ENCODE peak calls at places on chromosomes 11 and 22, in four cellular contexts. H is right atrium auricular region; L is CD4-positive, CD25-positive, alpha-beta regulatory T cell; G is CD8-positive, alpha-beta T cell. M is an unnamed sample. For H3K9me3, the result is how much of the 10 kb centered on the place peaks cover.

GRCh38 chr11:20452585-20452984 is 65.1 kb downstream of the PRMT3 start:
- DNase-seq in G (no peak), L (no peak), H (no peak), M (no peak)

GRCh38 chr22:42383851-42384417 is 48.3 kb downstream of the NFAM1 start:
- DNase-seq in L (no peak), H (no peak), G (no peak), M (no peak)

GRCh38 chr11:877565-877964 is 33.0 kb downstream of the CHID1 start:
- DNase-seq in H (no peak), L (peak), G (no peak), M (no peak)

GRCh38 chr22:36925388-36926290 is 12.2 kb downstream of the CSF2RB start:
- DNase-seq in G (no peak), L (no peak), H (peak), M (no peak)

GRCh38 chr11:9726313-9727022 is 62.6 kb downstream of the SWAP70 start:
- DNase-seq in G (no peak), L (no peak), H (no peak), M (no peak)

GRCh38 chr11:6646631-6647281 is 8.9 kb downstream of the DCHS1 start:
- DNase-seq in G (peak), L (peak), H (peak), M (peak)

GRCh38 chr11:2450321-2451041 is 5.7 kb downstream of the KCNQ1 start:
- DNase-seq in L (no peak), G (no peak), H (no peak), M (no peak)

GRCh38 chr11:124674168-124674517 is 439 bp downstream of the SPA17 start:
- DNase-seq in L (no peak), G (no peak), H (no peak), M (no peak)

GRCh38 chr11:108498816-108499408 is 728 bp upstream of the POGLUT3 start:
- DNase-seq in L (no peak), G (no peak), H (no peak), M (no peak)

GRCh38 chr11:66706989-66707388 is 22.0 kb downstream of the SPTBN2 start:
- DNase-seq in L (no peak), H (no peak), G (no peak), M (no peak)

GRCh38 chr22:43338766-43339345 is 4.3 kb downstream of the SCUBE1 start:
- DNase-seq in G (no peak), L (no peak), H (no peak), M (no peak)

GRCh38 chr22:26095271-26095956 is 73.8 kb upstream of the SEZ6L start:
- DNase-seq in H (no peak), G (no peak), L (no peak), M (no peak)

GRCh38 chr22:39617761-39618757 is 47.5 kb downstream of the CACNA1I start:
- DNase-seq in L (no peak), G (no peak), H (no peak), M (no peak)

GRCh38 chr11:79055866-79056632 is 384.8 kb downstream of the TENM4 start:
- DNase-seq in H (no peak), G (no peak), L (no peak), M (no peak)

GRCh38 chr11:46896719-46897406 is 21.5 kb downstream of the LRP4 start:
- DNase-seq in H (no peak), G (no peak), L (peak), M (no peak)

GRCh38 chr11:92510591-92510990 is 286.0 kb downstream of the FAT3 start:
- DNase-seq in L (no peak), G (no peak), H (no peak), M (no peak)

GRCh38 chr11:23311986-23312940 is 452.0 kb upstream of the CCDC179 start:
- DNase-seq in L (no peak), H (no peak), G (no peak), M (no peak)

GRCh38 chr11:10160350-10160749 is 133.7 kb downstream of the SBF2 start:
- DNase-seq in H (no peak), G (no peak), L (no peak), M (no peak)

GRCh38 chr11:75225794-75226193 is 14.8 kb upstream of the TPBGL start:
- DNase-seq in L (no peak), H (no peak), G (no peak), M (no peak)

GRCh38 chr22:22692707-22693530 is 48.5 kb downstream of the GGTLC2 start:
- DNase-seq in H (no peak), G (peak), L (peak), M (peak)

GRCh38 chr11:92881940-92882339 is 87.5 kb upstream of the MTNR1B start:
- DNase-seq in H (no peak), L (no peak), G (no peak), M (no peak)

GRCh38 chr22:45672564-45673481 is 1.2 kb downstream of the ATXN10 start:
- DNase-seq in G (no peak), L (no peak), H (no peak), M (no peak)

GRCh38 chr22:27966168-27967064 is 47.4 kb upstream of the PITPNB start:
- DNase-seq in L (no peak), G (no peak), H (no peak), M (no peak)

GRCh38 chr11:46141597-46141996 is 20.3 kb upstream of the PHF21A start:
- DNase-seq in G (no peak), H (no peak), L (no peak), M (no peak)

GRCh38 chr11:78840190-78840589 is 265.5 kb upstream of the NARS2 start:
- DNase-seq in L (no peak), H (no peak), G (no peak), M (no peak)

GRCh38 chr11:86637976-86638375 is 34.4 kb downstream of the ME3 start:
- DNase-seq in H (no peak), L (no peak), G (no peak), M (no peak)

GRCh38 chr11:97290444-97291041 is 900.7 kb downstream of the JRKL start:
- DNase-seq in H (no peak), L (no peak), G (no peak), M (no peak)

GRCh38 chr11:117701781-117702180 is 95.2 kb downstream of the DSCAML1 start:
- DNase-seq in G (no peak), H (no peak), L (no peak), M (no peak)

GRCh38 chr22:20779813-20780148 is 5.9 kb downstream of the SERPIND1 start:
- DNase-seq in L (no peak), H (no peak), G (no peak), M (no peak)

GRCh38 chr11:8247312-8247711 is 16.4 kb downstream of the LMO1 start:
- DNase-seq in H (no peak), G (no peak), L (peak), M (no peak)

GRCh38 chr11:105986554-105986953 is 35.5 kb downstream of the MSANTD4 start:
- DNase-seq in G (no peak), H (no peak), L (no peak), M (no peak)

GRCh38 chr22:44632823-44633478 is 69.1 kb upstream of the PRR5 start:
- DNase-seq in L (peak), H (no peak), G (no peak), M (no peak)

GRCh38 chr11:61762798-61763197 is 10.4 kb downstream of the MYRF start:
- DNase-seq in G (no peak), L (no peak), H (no peak), M (no peak)

DNA sequence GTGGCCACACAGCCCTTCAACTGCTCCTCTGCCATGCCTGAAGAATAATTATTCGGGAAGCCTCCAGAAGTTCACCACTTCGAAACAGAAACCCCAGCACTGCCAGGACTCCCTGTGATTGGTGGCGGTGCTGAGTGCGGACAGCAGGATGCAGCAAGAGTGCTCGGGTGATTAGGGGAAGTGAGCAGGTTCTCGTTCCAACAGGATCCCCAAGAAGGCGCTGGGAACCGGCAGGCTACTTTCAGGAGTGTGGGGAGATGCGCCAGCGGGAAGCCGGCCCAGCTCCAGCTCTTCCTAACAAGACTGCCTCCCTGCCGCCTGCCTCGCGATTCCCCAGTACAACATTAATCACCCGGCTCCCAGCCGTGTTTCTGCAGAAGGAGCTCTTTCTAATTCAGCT is 630.2 kb downstream of the BRD1 start:
- DNase-seq in H (no peak), G (no peak), L (no peak), M (no peak)
- H3K9me3 ChIP-seq in H (under half), G (under half), L (under half), M (under half)

GRCh38 chr11:83493034-83493433 is 206.9 kb upstream of the CCDC90B start:
- DNase-seq in G (no peak), H (no peak), L (no peak), M (no peak)
- H3K27ac ChIP-seq in G (no peak), H (no peak), L (no peak), M (no peak)

GRCh38 chr11:118868659-118869058 is 15.0 kb upstream of the CXCR5 start:
- DNase-seq in G (no peak), H (no peak), L (no peak), M (no peak)
- H3K9me3 ChIP-seq in G (under half), H (under half), L (under half), M (under half)

DNA sequence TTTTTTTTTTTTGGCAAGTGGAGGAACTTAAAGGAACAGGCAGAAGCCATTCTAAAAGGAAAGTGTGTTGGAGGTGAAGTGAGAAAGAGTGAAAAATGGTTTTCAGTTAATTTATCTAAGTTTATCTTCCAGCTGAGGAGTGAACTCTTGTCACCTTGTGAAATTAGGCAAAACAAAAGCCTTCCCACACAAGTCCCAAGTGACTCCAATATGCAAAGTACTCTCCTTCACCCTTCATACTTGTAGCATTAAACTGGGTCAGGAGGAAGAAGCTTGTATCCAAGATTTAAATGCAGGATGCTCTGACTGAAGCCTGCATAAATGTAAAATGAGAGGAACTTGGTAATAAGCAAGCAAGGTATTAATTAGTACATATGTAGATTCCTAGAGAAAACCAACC is 796.8 kb downstream of the DLG2 start:
- DNase-seq in G (no peak), L (no peak), H (no peak), M (no peak)
- H3K27ac ChIP-seq in G (no peak), L (no peak), H (no peak), M (no peak)

GRCh38 chr11:48216510-48216909 is at the start of gene OR4B1:
- DNase-seq in H (no peak), G (no peak), L (no peak), M (no peak)
- H3K9me3 ChIP-seq in H (under half), G (under half), L (under half), M (under half)

DNA sequence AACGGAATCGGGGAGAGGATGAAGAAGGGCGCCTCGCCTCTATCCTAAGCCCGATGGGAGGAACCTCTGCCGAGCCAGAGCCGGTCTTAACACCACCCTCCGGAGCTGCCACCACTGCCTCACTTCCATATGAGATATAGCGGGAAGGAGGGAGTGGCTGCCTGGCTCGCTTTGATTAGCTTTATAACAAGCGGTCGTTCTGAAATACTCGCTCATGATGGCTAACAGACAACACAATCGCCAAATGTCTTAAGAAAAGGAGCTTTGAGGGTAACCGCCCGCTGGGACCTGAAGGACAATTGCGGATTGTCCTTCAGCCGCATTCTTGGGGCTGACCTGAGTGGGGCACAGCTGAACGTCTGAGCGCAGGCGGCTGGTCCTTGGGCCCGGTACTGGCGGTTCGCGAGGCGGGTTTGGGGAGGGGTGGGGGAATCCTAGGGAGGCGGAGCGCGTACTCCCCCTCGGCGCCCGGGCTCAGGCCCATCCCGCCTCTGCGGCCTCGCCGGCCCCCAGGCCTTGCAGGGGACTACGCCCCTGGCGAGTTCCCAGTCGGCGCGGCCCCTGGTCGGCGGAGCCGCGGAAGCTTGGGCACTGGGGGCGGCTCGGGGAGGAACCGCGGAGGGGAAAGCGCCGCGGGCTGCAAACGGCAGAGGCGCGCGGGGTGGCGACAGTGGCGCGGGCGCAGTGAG is at the start of gene PLAAT5:
- DNase-seq in G (peak), H (no peak), L (no peak), M (no peak)
- H3K27ac ChIP-seq in G (no peak), H (peak), L (no peak), M (no peak)

GRCh38 chr22:47337161-47337621 is 574.7 kb downstream of the TBC1D22A start:
- DNase-seq in L (peak), G (no peak), H (peak), M (no peak)

GRCh38 chr22:47335460-47335859 is 573.0 kb downstream of the TBC1D22A start:
- DNase-seq in L (no peak), H (peak), G (no peak), M (no peak)

GRCh38 chr22:47334596-47334995 is 572.1 kb downstream of the TBC1D22A start:
- DNase-seq in H (no peak), G (no peak), L (no peak), M (no peak)

GRCh38 chr22:47333625-47334024 is 571.2 kb downstream of the TBC1D22A start:
- DNase-seq in H (no peak), L (no peak), G (no peak), M (no peak)

DNA sequence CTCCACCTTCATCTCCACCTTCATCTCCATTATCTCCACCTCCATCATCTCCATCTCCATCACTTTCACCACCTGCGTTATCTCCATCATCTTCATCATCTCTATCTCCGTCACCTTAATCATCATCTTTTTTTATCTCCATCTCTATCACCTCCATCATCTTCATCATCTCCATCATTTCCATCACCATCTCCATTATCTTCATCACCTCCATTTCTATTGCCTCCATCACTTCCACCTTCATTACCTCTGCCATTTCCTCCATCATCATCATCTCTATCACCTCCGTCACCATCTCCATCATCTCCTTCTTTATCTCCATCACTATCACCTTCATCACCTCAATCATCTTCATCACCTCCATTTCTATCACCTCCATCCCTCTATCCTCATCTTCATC is 573.5 kb downstream of the TBC1D22A start:
- DNase-seq in G (no peak), H (no peak), L (no peak), M (no peak)
- H3K9me3 ChIP-seq in G (under half), H (under half), L (under half), M (under half)

GRCh38 chr22:35785181-35785923 is 67.7 kb downstream of the APOL5 start:
- DNase-seq in H (no peak), G (no peak), L (no peak), M (no peak)
- H3K27ac ChIP-seq in H (peak), G (no peak), L (no peak), M (no peak)

M was measured in CD8-positive, alpha-beta memory T cell.